ENCODE peak calls at places on chromosomes 16 and 17, in ten cellular contexts. One of them, this sample, is unnamed.

GRCh38 chr16:919658-920631 is 50.8 kb downstream of the LMF1 start:
- DNase-seq in HTR-8/SVneo: no peak
- DNase-seq in foreskin keratinocyte: no peak
- DNase-seq in M059J: no peak
- DNase-seq in AG09309: peak; percentile 14
- DNase-seq in lung: no peak
- DNase-seq in BJ: peak; percentile 38
- DNase-seq in MV-4-11: no peak
- DNase-seq in tibial artery: no peak
- DNase-seq in activated naive CD4-positive, alpha-beta T cell treated with Interleukin-2 at 50 U/mL for 16 hours: no peak
- DNase-seq in this sample: peak; percentile 16

GRCh38 chr17:80446645-80447405 is 29.6 kb downstream of the NPTX1 start:
- DNase-seq in MV-4-11: no peak
- DNase-seq in M059J: peak; percentile 20
- DNase-seq in lung: no peak
- DNase-seq in HTR-8/SVneo: peak; percentile 23
- DNase-seq in AG09309: no peak
- DNase-seq in activated naive CD4-positive, alpha-beta T cell treated with Interleukin-2 at 50 U/mL for 16 hours: no peak
- DNase-seq in BJ: no peak
- DNase-seq in tibial artery: no peak
- DNase-seq in foreskin keratinocyte: peak; percentile 7
- DNase-seq in this sample: no peak

GRCh38 chr17:9256361-9256943 is 235.1 kb downstream of the NTN1 start:
- DNase-seq in activated naive CD4-positive, alpha-beta T cell treated with Interleukin-2 at 50 U/mL for 16 hours: no peak
- DNase-seq in BJ: no peak
- DNase-seq in MV-4-11: peak; percentile 67
- DNase-seq in HTR-8/SVneo: no peak
- DNase-seq in M059J: no peak
- DNase-seq in AG09309: no peak
- DNase-seq in tibial artery: no peak
- DNase-seq in foreskin keratinocyte: no peak
- DNase-seq in lung: no peak
- DNase-seq in this sample: no peak

GRCh38 chr17:73135774-73136173 is 29.0 kb upstream of the SSTR2 start:
- DNase-seq in HTR-8/SVneo: no peak
- DNase-seq in BJ: no peak
- DNase-seq in MV-4-11: peak; percentile 75
- DNase-seq in AG09309: no peak
- DNase-seq in lung: no peak
- DNase-seq in M059J: no peak
- DNase-seq in foreskin keratinocyte: no peak
- DNase-seq in tibial artery: no peak
- DNase-seq in activated naive CD4-positive, alpha-beta T cell treated with Interleukin-2 at 50 U/mL for 16 hours: no peak
- DNase-seq in this sample: no peak

GRCh38 chr17:56798916-56799315 is 34.8 kb downstream of the C17orf67 start:
- DNase-seq in tibial artery: no peak
- DNase-seq in M059J: peak; percentile 36
- DNase-seq in lung: no peak
- DNase-seq in HTR-8/SVneo: no peak
- DNase-seq in MV-4-11: peak; percentile 94
- DNase-seq in AG09309: no peak
- DNase-seq in BJ: no peak
- DNase-seq in activated naive CD4-positive, alpha-beta T cell treated with Interleukin-2 at 50 U/mL for 16 hours: no peak
- DNase-seq in foreskin keratinocyte: peak; percentile 19
- DNase-seq in this sample: no peak

GRCh38 chr17:79094261-79094660 is 19.6 kb downstream of the ENGASE start:
- DNase-seq in lung: no peak
- DNase-seq in MV-4-11: no peak
- DNase-seq in HTR-8/SVneo: no peak
- DNase-seq in foreskin keratinocyte: no peak
- DNase-seq in BJ: no peak
- DNase-seq in activated naive CD4-positive, alpha-beta T cell treated with Interleukin-2 at 50 U/mL for 16 hours: no peak
- DNase-seq in tibial artery: no peak
- DNase-seq in M059J: no peak
- DNase-seq in AG09309: no peak
- DNase-seq in this sample: no peak

GRCh38 chr17:48727415-48728175 is 955 bp downstream of the HOXB13 start:
- DNase-seq in M059J: no peak
- DNase-seq in lung: no peak
- DNase-seq in AG09309: no peak
- DNase-seq in activated naive CD4-positive, alpha-beta T cell treated with Interleukin-2 at 50 U/mL for 16 hours: no peak
- DNase-seq in MV-4-11: no peak
- DNase-seq in BJ: no peak
- DNase-seq in tibial artery: no peak
- DNase-seq in HTR-8/SVneo: no peak
- DNase-seq in foreskin keratinocyte: no peak
- DNase-seq in this sample: no peak

GRCh38 chr16:2586241-2586640 is 48.4 kb downstream of the PDPK1 start:
- DNase-seq in BJ: no peak
- DNase-seq in AG09309: no peak
- DNase-seq in activated naive CD4-positive, alpha-beta T cell treated with Interleukin-2 at 50 U/mL for 16 hours: no peak
- DNase-seq in M059J: no peak
- DNase-seq in HTR-8/SVneo: no peak
- DNase-seq in foreskin keratinocyte: no peak
- DNase-seq in lung: no peak
- DNase-seq in MV-4-11: no peak
- DNase-seq in tibial artery: no peak
- DNase-seq in this sample: no peak

GRCh38 chr17:65219124-65219523 is 82.0 kb downstream of the RGS9 start:
- DNase-seq in lung: no peak
- DNase-seq in AG09309: no peak
- DNase-seq in HTR-8/SVneo: no peak
- DNase-seq in foreskin keratinocyte: no peak
- DNase-seq in M059J: no peak
- DNase-seq in MV-4-11: no peak
- DNase-seq in tibial artery: no peak
- DNase-seq in activated naive CD4-positive, alpha-beta T cell treated with Interleukin-2 at 50 U/mL for 16 hours: no peak
- DNase-seq in BJ: no peak
- DNase-seq in this sample: no peak

GRCh38 chr16:47995354-47995753 is 160.4 kb downstream of the ABCC12 start:
- DNase-seq in tibial artery: no peak
- DNase-seq in BJ: no peak
- DNase-seq in lung: no peak
- DNase-seq in AG09309: no peak
- DNase-seq in HTR-8/SVneo: no peak
- DNase-seq in MV-4-11: no peak
- DNase-seq in activated naive CD4-positive, alpha-beta T cell treated with Interleukin-2 at 50 U/mL for 16 hours: no peak
- DNase-seq in foreskin keratinocyte: no peak
- DNase-seq in M059J: no peak
- DNase-seq in this sample: no peak

GRCh38 chr16:28914325-28914724 is 10.7 kb downstream of the RABEP2 start:
- DNase-seq in activated naive CD4-positive, alpha-beta T cell treated with Interleukin-2 at 50 U/mL for 16 hours: no peak
- DNase-seq in lung: no peak
- DNase-seq in M059J: no peak
- DNase-seq in BJ: no peak
- DNase-seq in foreskin keratinocyte: no peak
- DNase-seq in tibial artery: no peak
- DNase-seq in HTR-8/SVneo: no peak
- DNase-seq in AG09309: no peak
- DNase-seq in MV-4-11: no peak
- DNase-seq in this sample: no peak

GRCh38 chr16:58062821-58063220 is 37.3 kb downstream of the MMP15 start:
- DNase-seq in M059J: no peak
- DNase-seq in lung: no peak
- DNase-seq in BJ: no peak
- DNase-seq in foreskin keratinocyte: no peak
- DNase-seq in HTR-8/SVneo: no peak
- DNase-seq in tibial artery: no peak
- DNase-seq in AG09309: no peak
- DNase-seq in activated naive CD4-positive, alpha-beta T cell treated with Interleukin-2 at 50 U/mL for 16 hours: no peak
- DNase-seq in MV-4-11: no peak
- DNase-seq in this sample: no peak

GRCh38 chr16:58409316-58409973 is 17.2 kb downstream of the GINS3 start:
- DNase-seq in MV-4-11: no peak
- DNase-seq in foreskin keratinocyte: peak; percentile 45
- DNase-seq in activated naive CD4-positive, alpha-beta T cell treated with Interleukin-2 at 50 U/mL for 16 hours: no peak
- DNase-seq in lung: no peak
- DNase-seq in M059J: peak; percentile 91
- DNase-seq in tibial artery: no peak
- DNase-seq in AG09309: no peak
- DNase-seq in HTR-8/SVneo: no peak
- DNase-seq in BJ: peak; percentile 15
- DNase-seq in this sample: no peak

GRCh38 chr17:676060-676745 is 38.4 kb downstream of the VPS53 start:
- DNase-seq in HTR-8/SVneo: no peak
- DNase-seq in foreskin keratinocyte: no peak
- DNase-seq in MV-4-11: no peak
- DNase-seq in activated naive CD4-positive, alpha-beta T cell treated with Interleukin-2 at 50 U/mL for 16 hours: no peak
- DNase-seq in tibial artery: no peak
- DNase-seq in BJ: no peak
- DNase-seq in M059J: no peak
- DNase-seq in AG09309: no peak
- DNase-seq in lung: no peak
- DNase-seq in this sample: no peak

GRCh38 chr16:66226762-66227161 is 139.7 kb upstream of the CDH5 start:
- DNase-seq in tibial artery: peak; percentile 54
- DNase-seq in M059J: no peak
- DNase-seq in HTR-8/SVneo: no peak
- DNase-seq in MV-4-11: no peak
- DNase-seq in activated naive CD4-positive, alpha-beta T cell treated with Interleukin-2 at 50 U/mL for 16 hours: no peak
- DNase-seq in lung: no peak
- DNase-seq in AG09309: no peak
- DNase-seq in foreskin keratinocyte: no peak
- DNase-seq in BJ: no peak
- DNase-seq in this sample: no peak

This sample was measured in AG04449.